ENCODE peak calls at places on chromosomes 7 and 10, in six cellular contexts. J is PC-3, Z is adipocyte, R is lower lobe of right lung, B is mammary epithelial cell, H is endodermal cell. A is an unnamed sample.

GRCh38 chr10:89278034-89278535 is 23.8 kb upstream of the IFIT2 start:
- DNase-seq in J (peak; percentile 98), Z (peak; percentile 95), R (no peak), B (peak; percentile 98), H (no peak), A (peak; percentile 99)

GRCh38 chr7:35624299-35625186 is 70.4 kb downstream of the HERPUD2 start:
- DNase-seq in J (peak; percentile 56), Z (peak; percentile 57), R (no peak), B (peak; percentile 19), H (peak; percentile 85), A (peak; percentile 31)

GRCh38 chr7:151080522-151081169 is at the start of gene FASTK:
- DNase-seq in J (peak; percentile 94), Z (peak; percentile 98), R (peak; percentile 94), B (peak; percentile 90), H (peak; percentile 95), A (peak; percentile 74)

GRCh38 chr7:51046103-51046466 is 263.4 kb upstream of the GRB10 start:
- DNase-seq in J (peak; percentile 75), Z (no peak), R (no peak), B (no peak), H (no peak), A (no peak)

GRCh38 chr7:82050792-82051191 is 280.9 kb upstream of the HGF start:
- DNase-seq in J (peak; percentile 23), Z (peak; percentile 67), R (no peak), B (no peak), H (no peak), A (peak; percentile 23)

GRCh38 chr10:55426138-55426537 is 625.1 kb upstream of the PCDH15 start:
- DNase-seq in J (no peak), Z (no peak), R (no peak), B (no peak), H (peak; percentile 55), A (no peak)

GRCh38 chr7:64802699-64803098 is 8.5 kb downstream of the ZNF138 start:
- DNase-seq in J (no peak), Z (no peak), R (no peak), B (no peak), H (no peak), A (no peak)

GRCh38 chr10:73759512-73760115 is 15.4 kb downstream of the SEC24C start:
- DNase-seq in J (peak; percentile 67), Z (no peak), R (peak; percentile 84), B (no peak), H (no peak), A (peak; percentile 34)

GRCh38 chr7:54680377-54681005 is 78.5 kb downstream of the SEC61G start:
- DNase-seq in J (no peak), Z (no peak), R (no peak), B (no peak), H (no peak), A (no peak)

GRCh38 chr10:91856637-91857036 is 52.6 kb downstream of the FGFBP3 start:
- DNase-seq in J (peak; percentile 39), Z (no peak), R (no peak), B (no peak), H (no peak), A (peak; percentile 15)

DNA sequence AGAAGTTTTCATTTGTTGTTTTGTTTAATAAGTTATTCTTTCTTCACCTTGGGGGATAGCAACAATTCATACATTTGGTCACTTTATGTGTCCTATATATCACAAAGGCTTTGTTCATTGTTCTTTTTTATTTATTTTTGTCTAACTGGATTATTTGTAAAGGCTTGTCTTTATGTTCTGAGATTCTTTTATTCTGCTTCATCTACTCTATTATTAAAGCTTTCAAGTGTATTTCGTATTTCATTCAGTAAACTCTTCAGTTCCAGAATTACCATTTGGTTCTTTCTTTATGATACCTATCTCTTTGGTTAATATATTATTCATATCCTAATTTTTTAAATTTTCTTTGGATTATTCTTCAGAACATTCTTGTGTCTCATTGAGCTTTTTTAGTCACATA is 942.9 kb downstream of the ANKRD7 start:
- DNase-seq in J (no peak), Z (no peak), R (no peak), B (no peak), H (no peak), A (no peak)
- H3K36me3 ChIP-seq in J (no peaks in the 10 kb centered on the region), Z (no peaks in the 10 kb centered on the region), R (no peaks in the 10 kb centered on the region), B (no peaks in the 10 kb centered on the region), H (no peaks in the 10 kb centered on the region), A (no peaks in the 10 kb centered on the region)

GRCh38 chr10:58647366-58647765 is 134.7 kb downstream of the BICC1 start:
- DNase-seq in J (peak; percentile 28), Z (no peak), R (no peak), B (no peak), H (no peak), A (peak; percentile 44)
- H3K36me3 ChIP-seq in J (no peaks in the 10 kb centered on the region), Z (peaks cover 5% of the 10 kb centered on the region), R (no peaks in the 10 kb centered on the region), B (no peaks in the 10 kb centered on the region), H (no peaks in the 10 kb centered on the region), A (no peaks in the 10 kb centered on the region)

GRCh38 chr10:806451-807162 is 117.1 kb upstream of the DIP2C start:
- DNase-seq in J (no peak), Z (no peak), R (no peak), B (no peak), H (no peak), A (no peak)
- H3K36me3 ChIP-seq in J (no peaks in the 10 kb centered on the region), Z (peaks cover 60% of the 10 kb centered on the region), R (peaks cover 53% of the 10 kb centered on the region), B (peaks cover 10% of the 10 kb centered on the region), H (peaks cover 57% of the 10 kb centered on the region), A (peaks cover 10% of the 10 kb centered on the region)

GRCh38 chr10:63213489-63213888 is 80.4 kb downstream of the NRBF2 start:
- DNase-seq in J (no peak), Z (no peak), R (no peak), B (no peak), H (no peak), A (no peak)

GRCh38 chr10:63206997-63207952 is 74.1 kb downstream of the NRBF2 start:
- DNase-seq in J (no peak), Z (peak; percentile 69), R (no peak), B (peak; percentile 62), H (no peak), A (no peak)

GRCh38 chr10:63209703-63210102 is 76.6 kb downstream of the NRBF2 start:
- DNase-seq in J (peak; percentile 53), Z (no peak), R (no peak), B (no peak), H (no peak), A (peak; percentile 34)

GRCh38 chr10:63208981-63209380 is 75.9 kb downstream of the NRBF2 start:
- DNase-seq in J (no peak), Z (peak; percentile 32), R (no peak), B (no peak), H (peak; percentile 55), A (no peak)

GRCh38 chr10:63210611-63211196 is 77.6 kb downstream of the NRBF2 start:
- DNase-seq in J (no peak), Z (no peak), R (no peak), B (no peak), H (no peak), A (no peak)
- H3K36me3 ChIP-seq in J (peaks cover 78% of the 10 kb centered on the region), Z (peaks cover 53% of the 10 kb centered on the region), R (peaks cover 69% of the 10 kb centered on the region), B (peaks cover 27% of the 10 kb centered on the region), H (peaks cover 94% of the 10 kb centered on the region), A (peaks cover 6% of the 10 kb centered on the region)

A was measured in bronchial epithelial cell.